ENCODE peak calls at places on chromosomes 1 and 21, in nine cellular contexts. R is T47D; Y is HT-29; P is nephron progenitor cell; K is NCI-H1436; G is activated naive CD8-positive, alpha-beta T cell treated with anti-CD3 and anti-CD28 coated beads for 36 hours; N is endothelial cell; M is stimulated activated CD8-positive, alpha-beta memory T cell treated with anti-CD3 and anti-CD28 coated beads, Interleukin-7, amount 100 ng/mL, for 1 hour; J is astrocyte of the spinal cord. D is an unnamed sample.
A peak's percentile ranks its signal among the peaks of the same experiment; 100 is the strongest.

GRCh38 chr1:103275725-103276124 is 167.4 kb upstream of the COL11A1 start:
- DNase-seq in R (no peak), Y (no peak), P (peak; percentile 8), K (no peak), G (no peak), N (no peak), M (no peak), J (no peak), D (no peak)

GRCh38 chr1:114597949-114598348 is 16.5 kb upstream of the BCAS2 start:
- DNase-seq in R (no peak), Y (no peak), P (no peak), K (no peak), G (no peak), N (no peak), M (no peak), J (no peak), D (no peak)

GRCh38 chr1:230568008-230568407 is 74.3 kb upstream of the COG2 start:
- DNase-seq in R (peak; percentile 33), Y (peak; percentile 52), P (no peak), K (no peak), G (peak; percentile 13), N (no peak), M (no peak), J (peak; percentile 7), D (no peak)

GRCh38 chr21:33937931-33938339 is 22.3 kb upstream of the ATP5PO start:
- DNase-seq in R (no peak), Y (no peak), P (no peak), K (no peak), G (no peak), N (no peak), M (no peak), J (no peak), D (no peak)

GRCh38 chr1:28364888-28365287 is 4.7 kb upstream of the PHACTR4 start:
- DNase-seq in R (no peak), Y (no peak), P (no peak), K (no peak), G (no peak), N (no peak), M (no peak), J (no peak), D (no peak)

GRCh38 chr21:32423846-32424535 is 11.5 kb downstream of the EVA1C start:
- DNase-seq in R (no peak), Y (no peak), P (no peak), K (no peak), G (no peak), N (no peak), M (no peak), J (no peak), D (no peak)

GRCh38 chr1:59072017-59072947 is 224.6 kb upstream of the FGGY start:
- DNase-seq in R (no peak), Y (no peak), P (no peak), K (peak; percentile 1), G (no peak), N (no peak), M (no peak), J (peak; percentile 57), D (peak; percentile 59)

GRCh38 chr1:109790735-109791494 is 27.2 kb upstream of the EPS8L3 start:
- DNase-seq in R (no peak), Y (no peak), P (no peak), K (no peak), G (peak; percentile 90), N (peak; percentile 66), M (peak; percentile 65), J (no peak), D (peak; percentile 89)

GRCh38 chr1:24932284-24932683 is 2.2 kb upstream of the RUNX3 start:
- DNase-seq in R (no peak), Y (peak; percentile 36), P (peak; percentile 84), K (peak; percentile 13), G (peak; percentile 84), N (peak; percentile 84), M (no peak), J (no peak), D (peak; percentile 37)

D was measured in DND-41.